ENCODE peak calls at places on chromosomes 4 and X, in four cellular contexts. Q is GM23338, V is SK-N-SH, W is PC-3. D is an unnamed sample.

GRCh38 chr4:110195561-110196205 is 2.7 kb downstream of the ELOVL6 start:
- DNase-seq in W (no peak), V (no peak), Q (no peak), D (no peak)

GRCh38 chrX:153884136-153885076 is 1.6 kb downstream of the L1CAM start:
- DNase-seq in Q (peak; percentile 46), V (no peak), W (peak; percentile 61), D (no peak)

GRCh38 chrX:30302957-30303356 is 6.2 kb downstream of the NR0B1 start:
- DNase-seq in W (peak; percentile 48), Q (no peak), V (no peak), D (peak; percentile 14)

GRCh38 chrX:37846934-37847732 is at the start of gene DYNLT3:
- DNase-seq in V (peak; percentile 50), W (peak; percentile 90), Q (peak; percentile 79), D (peak; percentile 88)

GRCh38 chr4:182277402-182277801 is 34.2 kb downstream of the TENM3 start:
- DNase-seq in V (no peak), W (no peak), Q (no peak), D (no peak)

GRCh38 chr4:1055721-1056590 is 44.5 kb downstream of the FGFRL1 start:
- DNase-seq in Q (peak; percentile 66), W (no peak), V (peak; percentile 65), D (peak; percentile 71)

GRCh38 chrX:39772057-39772832 is 325.5 kb downstream of the BCOR start:
- DNase-seq in V (no peak), W (peak; percentile 75), Q (peak; percentile 71), D (no peak)

GRCh38 chr4:39732728-39733127 is 34.8 kb downstream of the UBE2K start:
- DNase-seq in W (peak; percentile 56), V (no peak), Q (no peak), D (no peak)

GRCh38 chr4:165384608-165385007 is 5.8 kb downstream of the CPE start:
- DNase-seq in Q (peak; percentile 33), V (peak; percentile 66), W (no peak), D (no peak)

GRCh38 chr4:113445286-113445685 is 316.3 kb downstream of the CAMK2D start:
- DNase-seq in W (peak; percentile 82), V (no peak), Q (no peak), D (no peak)

GRCh38 chrX:133090410-133090809 is 6.5 kb downstream of the USP26 start:
- DNase-seq in Q (no peak), W (peak; percentile 23), V (no peak), D (no peak)

GRCh38 chrX:54933150-54933826 is 12.7 kb downstream of the TRO start:
- DNase-seq in W (no peak), V (no peak), Q (no peak), D (no peak)
- TF ChIP-seq EZH2phosphoT487 in W (no peak), V (no peak), Q (no peak), D (no peak)

GRCh38 chrX:122586831-122587230 is 597.2 kb upstream of the GRIA3 start:
- DNase-seq in W (no peak), Q (no peak), V (no peak), D (no peak)

GRCh38 chrX:122596998-122597397 is 587.1 kb upstream of the GRIA3 start:
- DNase-seq in V (no peak), Q (no peak), W (no peak), D (no peak)

GRCh38 chrX:122591546-122591945 is 592.5 kb upstream of the GRIA3 start:
- DNase-seq in W (no peak), Q (peak; percentile 52), V (no peak), D (no peak)
- H3K27ac ChIP-seq in W (no peak overlapping the region), Q (peak overlapping the region; percentile 18), V (no peak overlapping the region), D (no peak overlapping the region)

DNA sequence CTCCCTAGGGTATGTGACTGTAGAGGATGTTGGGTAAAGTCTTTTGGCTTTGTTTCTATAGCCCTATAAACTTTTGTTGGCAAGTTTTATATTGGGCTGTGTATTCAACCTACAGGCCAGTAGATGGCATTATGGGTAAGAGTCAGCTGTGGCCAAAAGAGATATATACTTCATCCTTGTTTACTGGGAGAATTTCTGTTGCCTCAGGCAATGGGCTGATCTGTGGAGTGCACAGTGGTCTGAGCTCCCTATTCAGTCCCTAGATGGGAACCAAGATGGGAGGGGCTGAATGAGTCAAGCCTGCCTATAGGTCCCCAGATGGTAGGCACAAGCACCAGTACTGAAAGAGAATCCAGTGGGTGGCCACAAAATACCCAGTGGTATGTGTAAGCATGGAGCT is 580.6 kb downstream of the EPHA5 start:
- DNase-seq in V (no peak), Q (no peak), W (peak; percentile 83), D (peak; percentile 4)
- TF ChIP-seq CTCF in V (peak; percentile 38), Q (peak; percentile 51), W (peak; percentile 79), D (peak; percentile 30)

GRCh38 chr4:79597266-79597665 is 189.2 kb upstream of the GK2 start:
- DNase-seq in W (no peak), V (no peak), Q (no peak), D (no peak)
- TF ChIP-seq EZH2phosphoT487 in W (no peak), V (no peak), Q (no peak), D (no peak)